ENCODE peak calls at places on chromosome 3, in nine cellular contexts. One of them, this sample, is unnamed.

GRCh38 chr3:192745150-192745549 is 17.8 kb upstream of the FGF12 start:
- DNase-seq in bronchial epithelial cell: no peak
- DNase-seq in fibroblast of pulmonary artery: no peak
- DNase-seq in fibroblast of mammary gland: no peak
- DNase-seq in NCI-H748 treated with DMSO at 0.1 percent for 48 hours: peak
- DNase-seq in activated CD8-positive, alpha-beta memory T cell treated with anti-CD3 and anti-CD28 coated beads, Interleukin-2, amount 50 U/mL, for 48 hours: no peak
- DNase-seq in ELF-1: peak
- DNase-seq in naive thymus-derived CD8-positive, alpha-beta T cell: no peak
- DNase-seq in stimulated activated CD4-positive, alpha-beta T cell treated with anti-CD3 and anti-CD28 coated beads, Interleukin-12 subunit alpha, Interleukin-12 subunit beta, amount 100 ng/mL, for 24 hours: no peak
- DNase-seq in this sample: no peak

GRCh38 chr3:197308591-197308990 is 10.2 kb upstream of the DLG1 start:
- DNase-seq in bronchial epithelial cell: peak
- DNase-seq in fibroblast of pulmonary artery: peak
- DNase-seq in fibroblast of mammary gland: peak
- DNase-seq in NCI-H748 treated with DMSO at 0.1 percent for 48 hours: no peak
- DNase-seq in activated CD8-positive, alpha-beta memory T cell treated with anti-CD3 and anti-CD28 coated beads, Interleukin-2, amount 50 U/mL, for 48 hours: no peak
- DNase-seq in ELF-1: no peak
- DNase-seq in naive thymus-derived CD8-positive, alpha-beta T cell: no peak
- DNase-seq in stimulated activated CD4-positive, alpha-beta T cell treated with anti-CD3 and anti-CD28 coated beads, Interleukin-12 subunit alpha, Interleukin-12 subunit beta, amount 100 ng/mL, for 24 hours: no peak
- DNase-seq in this sample: peak

GRCh38 chr3:196969001-196969659 is 497 bp upstream of the PIGZ start:
- DNase-seq in bronchial epithelial cell: no peak
- DNase-seq in fibroblast of pulmonary artery: no peak
- DNase-seq in fibroblast of mammary gland: peak
- DNase-seq in NCI-H748 treated with DMSO at 0.1 percent for 48 hours: no peak
- DNase-seq in activated CD8-positive, alpha-beta memory T cell treated with anti-CD3 and anti-CD28 coated beads, Interleukin-2, amount 50 U/mL, for 48 hours: peak
- DNase-seq in ELF-1: no peak
- DNase-seq in naive thymus-derived CD8-positive, alpha-beta T cell: peak
- DNase-seq in stimulated activated CD4-positive, alpha-beta T cell treated with anti-CD3 and anti-CD28 coated beads, Interleukin-12 subunit alpha, Interleukin-12 subunit beta, amount 100 ng/mL, for 24 hours: peak
- DNase-seq in this sample: no peak

GRCh38 chr3:136327671-136328070 is 77.5 kb downstream of the PCCB start:
- DNase-seq in bronchial epithelial cell: no peak
- DNase-seq in fibroblast of pulmonary artery: no peak
- DNase-seq in fibroblast of mammary gland: no peak
- DNase-seq in NCI-H748 treated with DMSO at 0.1 percent for 48 hours: no peak
- DNase-seq in activated CD8-positive, alpha-beta memory T cell treated with anti-CD3 and anti-CD28 coated beads, Interleukin-2, amount 50 U/mL, for 48 hours: no peak
- DNase-seq in ELF-1: no peak
- DNase-seq in naive thymus-derived CD8-positive, alpha-beta T cell: no peak
- DNase-seq in stimulated activated CD4-positive, alpha-beta T cell treated with anti-CD3 and anti-CD28 coated beads, Interleukin-12 subunit alpha, Interleukin-12 subunit beta, amount 100 ng/mL, for 24 hours: no peak
- DNase-seq in this sample: no peak

GRCh38 chr3:186360779-186361178 is 1.3 kb downstream of the DGKG start:
- DNase-seq in bronchial epithelial cell: no peak
- DNase-seq in fibroblast of pulmonary artery: no peak
- DNase-seq in fibroblast of mammary gland: no peak
- DNase-seq in NCI-H748 treated with DMSO at 0.1 percent for 48 hours: no peak
- DNase-seq in activated CD8-positive, alpha-beta memory T cell treated with anti-CD3 and anti-CD28 coated beads, Interleukin-2, amount 50 U/mL, for 48 hours: no peak
- DNase-seq in ELF-1: peak
- DNase-seq in naive thymus-derived CD8-positive, alpha-beta T cell: no peak
- DNase-seq in stimulated activated CD4-positive, alpha-beta T cell treated with anti-CD3 and anti-CD28 coated beads, Interleukin-12 subunit alpha, Interleukin-12 subunit beta, amount 100 ng/mL, for 24 hours: no peak
- DNase-seq in this sample: no peak

GRCh38 chr3:52055537-52056351 is 627 bp downstream of the DUSP7 start:
- DNase-seq in bronchial epithelial cell: no peak
- DNase-seq in fibroblast of pulmonary artery: peak
- DNase-seq in fibroblast of mammary gland: peak
- DNase-seq in NCI-H748 treated with DMSO at 0.1 percent for 48 hours: no peak
- DNase-seq in activated CD8-positive, alpha-beta memory T cell treated with anti-CD3 and anti-CD28 coated beads, Interleukin-2, amount 50 U/mL, for 48 hours: peak
- DNase-seq in ELF-1: peak
- DNase-seq in naive thymus-derived CD8-positive, alpha-beta T cell: peak
- DNase-seq in stimulated activated CD4-positive, alpha-beta T cell treated with anti-CD3 and anti-CD28 coated beads, Interleukin-12 subunit alpha, Interleukin-12 subunit beta, amount 100 ng/mL, for 24 hours: peak
- DNase-seq in this sample: no peak

GRCh38 chr3:117252208-117252607 is 542.6 kb downstream of the TUSC7 start:
- DNase-seq in bronchial epithelial cell: peak
- DNase-seq in fibroblast of pulmonary artery: peak
- DNase-seq in fibroblast of mammary gland: peak
- DNase-seq in NCI-H748 treated with DMSO at 0.1 percent for 48 hours: no peak
- DNase-seq in activated CD8-positive, alpha-beta memory T cell treated with anti-CD3 and anti-CD28 coated beads, Interleukin-2, amount 50 U/mL, for 48 hours: no peak
- DNase-seq in ELF-1: no peak
- DNase-seq in naive thymus-derived CD8-positive, alpha-beta T cell: no peak
- DNase-seq in stimulated activated CD4-positive, alpha-beta T cell treated with anti-CD3 and anti-CD28 coated beads, Interleukin-12 subunit alpha, Interleukin-12 subunit beta, amount 100 ng/mL, for 24 hours: no peak
- DNase-seq in this sample: no peak

GRCh38 chr3:188834349-188834748 is 337.4 kb upstream of the TPRG1 start:
- DNase-seq in bronchial epithelial cell: no peak
- DNase-seq in fibroblast of pulmonary artery: no peak
- DNase-seq in fibroblast of mammary gland: no peak
- DNase-seq in NCI-H748 treated with DMSO at 0.1 percent for 48 hours: no peak
- DNase-seq in activated CD8-positive, alpha-beta memory T cell treated with anti-CD3 and anti-CD28 coated beads, Interleukin-2, amount 50 U/mL, for 48 hours: no peak
- DNase-seq in ELF-1: no peak
- DNase-seq in naive thymus-derived CD8-positive, alpha-beta T cell: no peak
- DNase-seq in stimulated activated CD4-positive, alpha-beta T cell treated with anti-CD3 and anti-CD28 coated beads, Interleukin-12 subunit alpha, Interleukin-12 subunit beta, amount 100 ng/mL, for 24 hours: peak
- DNase-seq in this sample: no peak

GRCh38 chr3:127448161-127448561 is 142.4 kb downstream of the TPRA1 start:
- DNase-seq in bronchial epithelial cell: peak
- DNase-seq in fibroblast of pulmonary artery: no peak
- DNase-seq in fibroblast of mammary gland: no peak
- DNase-seq in NCI-H748 treated with DMSO at 0.1 percent for 48 hours: no peak
- DNase-seq in activated CD8-positive, alpha-beta memory T cell treated with anti-CD3 and anti-CD28 coated beads, Interleukin-2, amount 50 U/mL, for 48 hours: no peak
- DNase-seq in ELF-1: no peak
- DNase-seq in naive thymus-derived CD8-positive, alpha-beta T cell: no peak
- DNase-seq in stimulated activated CD4-positive, alpha-beta T cell treated with anti-CD3 and anti-CD28 coated beads, Interleukin-12 subunit alpha, Interleukin-12 subunit beta, amount 100 ng/mL, for 24 hours: no peak
- DNase-seq in this sample: peak

GRCh38 chr3:132721479-132722164 is 587 bp downstream of the NPHP3 start:
- DNase-seq in bronchial epithelial cell: peak
- DNase-seq in fibroblast of pulmonary artery: peak
- DNase-seq in fibroblast of mammary gland: peak
- DNase-seq in NCI-H748 treated with DMSO at 0.1 percent for 48 hours: peak
- DNase-seq in activated CD8-positive, alpha-beta memory T cell treated with anti-CD3 and anti-CD28 coated beads, Interleukin-2, amount 50 U/mL, for 48 hours: peak
- DNase-seq in ELF-1: peak
- DNase-seq in naive thymus-derived CD8-positive, alpha-beta T cell: no peak
- DNase-seq in stimulated activated CD4-positive, alpha-beta T cell treated with anti-CD3 and anti-CD28 coated beads, Interleukin-12 subunit alpha, Interleukin-12 subunit beta, amount 100 ng/mL, for 24 hours: peak
- DNase-seq in this sample: peak

GRCh38 chr3:12194669-12195161 is 36.0 kb upstream of the TIMP4 start:
- DNase-seq in bronchial epithelial cell: no peak
- DNase-seq in fibroblast of pulmonary artery: peak
- DNase-seq in fibroblast of mammary gland: peak
- DNase-seq in NCI-H748 treated with DMSO at 0.1 percent for 48 hours: no peak
- DNase-seq in activated CD8-positive, alpha-beta memory T cell treated with anti-CD3 and anti-CD28 coated beads, Interleukin-2, amount 50 U/mL, for 48 hours: peak
- DNase-seq in ELF-1: peak
- DNase-seq in naive thymus-derived CD8-positive, alpha-beta T cell: no peak
- DNase-seq in stimulated activated CD4-positive, alpha-beta T cell treated with anti-CD3 and anti-CD28 coated beads, Interleukin-12 subunit alpha, Interleukin-12 subunit beta, amount 100 ng/mL, for 24 hours: no peak
- DNase-seq in this sample: no peak

GRCh38 chr3:72665701-72666443 is 182.4 kb downstream of the SHQ1 start:
- DNase-seq in bronchial epithelial cell: peak
- DNase-seq in fibroblast of pulmonary artery: peak
- DNase-seq in fibroblast of mammary gland: peak
- DNase-seq in NCI-H748 treated with DMSO at 0.1 percent for 48 hours: no peak
- DNase-seq in activated CD8-positive, alpha-beta memory T cell treated with anti-CD3 and anti-CD28 coated beads, Interleukin-2, amount 50 U/mL, for 48 hours: peak
- DNase-seq in ELF-1: peak
- DNase-seq in naive thymus-derived CD8-positive, alpha-beta T cell: peak
- DNase-seq in stimulated activated CD4-positive, alpha-beta T cell treated with anti-CD3 and anti-CD28 coated beads, Interleukin-12 subunit alpha, Interleukin-12 subunit beta, amount 100 ng/mL, for 24 hours: peak
- DNase-seq in this sample: peak

GRCh38 chr3:181943285-181943684 is 231.6 kb downstream of the SOX2 start:
- DNase-seq in bronchial epithelial cell: no peak
- DNase-seq in fibroblast of pulmonary artery: no peak
- DNase-seq in fibroblast of mammary gland: no peak
- DNase-seq in NCI-H748 treated with DMSO at 0.1 percent for 48 hours: no peak
- DNase-seq in activated CD8-positive, alpha-beta memory T cell treated with anti-CD3 and anti-CD28 coated beads, Interleukin-2, amount 50 U/mL, for 48 hours: no peak
- DNase-seq in ELF-1: no peak
- DNase-seq in naive thymus-derived CD8-positive, alpha-beta T cell: no peak
- DNase-seq in stimulated activated CD4-positive, alpha-beta T cell treated with anti-CD3 and anti-CD28 coated beads, Interleukin-12 subunit alpha, Interleukin-12 subunit beta, amount 100 ng/mL, for 24 hours: no peak
- DNase-seq in this sample: no peak

GRCh38 chr3:15347737-15348110 is 15.3 kb upstream of the SH3BP5 start:
- DNase-seq in bronchial epithelial cell: no peak
- DNase-seq in fibroblast of pulmonary artery: no peak
- DNase-seq in fibroblast of mammary gland: no peak
- DNase-seq in NCI-H748 treated with DMSO at 0.1 percent for 48 hours: no peak
- DNase-seq in activated CD8-positive, alpha-beta memory T cell treated with anti-CD3 and anti-CD28 coated beads, Interleukin-2, amount 50 U/mL, for 48 hours: no peak
- DNase-seq in ELF-1: no peak
- DNase-seq in naive thymus-derived CD8-positive, alpha-beta T cell: no peak
- DNase-seq in stimulated activated CD4-positive, alpha-beta T cell treated with anti-CD3 and anti-CD28 coated beads, Interleukin-12 subunit alpha, Interleukin-12 subunit beta, amount 100 ng/mL, for 24 hours: no peak
- DNase-seq in this sample: no peak

GRCh38 chr3:13060341-13060910 is 12.8 kb downstream of the IQSEC1 start:
- DNase-seq in bronchial epithelial cell: no peak
- DNase-seq in fibroblast of pulmonary artery: no peak
- DNase-seq in fibroblast of mammary gland: no peak
- DNase-seq in NCI-H748 treated with DMSO at 0.1 percent for 48 hours: no peak
- DNase-seq in activated CD8-positive, alpha-beta memory T cell treated with anti-CD3 and anti-CD28 coated beads, Interleukin-2, amount 50 U/mL, for 48 hours: no peak
- DNase-seq in ELF-1: no peak
- DNase-seq in naive thymus-derived CD8-positive, alpha-beta T cell: no peak
- DNase-seq in stimulated activated CD4-positive, alpha-beta T cell treated with anti-CD3 and anti-CD28 coated beads, Interleukin-12 subunit alpha, Interleukin-12 subunit beta, amount 100 ng/mL, for 24 hours: no peak
- DNase-seq in this sample: no peak

GRCh38 chr3:193530231-193531165 is 24.2 kb downstream of the ATP13A4 start:
- DNase-seq in bronchial epithelial cell: peak
- DNase-seq in fibroblast of pulmonary artery: no peak
- DNase-seq in fibroblast of mammary gland: no peak
- DNase-seq in NCI-H748 treated with DMSO at 0.1 percent for 48 hours: no peak
- DNase-seq in activated CD8-positive, alpha-beta memory T cell treated with anti-CD3 and anti-CD28 coated beads, Interleukin-2, amount 50 U/mL, for 48 hours: no peak
- DNase-seq in ELF-1: no peak
- DNase-seq in naive thymus-derived CD8-positive, alpha-beta T cell: no peak
- DNase-seq in stimulated activated CD4-positive, alpha-beta T cell treated with anti-CD3 and anti-CD28 coated beads, Interleukin-12 subunit alpha, Interleukin-12 subunit beta, amount 100 ng/mL, for 24 hours: no peak
- DNase-seq in this sample: no peak

GRCh38 chr3:7733933-7734332 is 767.7 kb upstream of the LMCD1 start:
- DNase-seq in bronchial epithelial cell: peak
- DNase-seq in fibroblast of pulmonary artery: peak
- DNase-seq in fibroblast of mammary gland: no peak
- DNase-seq in NCI-H748 treated with DMSO at 0.1 percent for 48 hours: no peak
- DNase-seq in activated CD8-positive, alpha-beta memory T cell treated with anti-CD3 and anti-CD28 coated beads, Interleukin-2, amount 50 U/mL, for 48 hours: no peak
- DNase-seq in ELF-1: no peak
- DNase-seq in naive thymus-derived CD8-positive, alpha-beta T cell: no peak
- DNase-seq in stimulated activated CD4-positive, alpha-beta T cell treated with anti-CD3 and anti-CD28 coated beads, Interleukin-12 subunit alpha, Interleukin-12 subunit beta, amount 100 ng/mL, for 24 hours: no peak
- DNase-seq in this sample: no peak

GRCh38 chr3:13414040-13414729 is 5.9 kb downstream of the NUP210 start:
- DNase-seq in bronchial epithelial cell: no peak
- DNase-seq in fibroblast of pulmonary artery: no peak
- DNase-seq in fibroblast of mammary gland: no peak
- DNase-seq in NCI-H748 treated with DMSO at 0.1 percent for 48 hours: no peak
- DNase-seq in activated CD8-positive, alpha-beta memory T cell treated with anti-CD3 and anti-CD28 coated beads, Interleukin-2, amount 50 U/mL, for 48 hours: peak
- DNase-seq in ELF-1: no peak
- DNase-seq in naive thymus-derived CD8-positive, alpha-beta T cell: peak
- DNase-seq in stimulated activated CD4-positive, alpha-beta T cell treated with anti-CD3 and anti-CD28 coated beads, Interleukin-12 subunit alpha, Interleukin-12 subunit beta, amount 100 ng/mL, for 24 hours: peak
- DNase-seq in this sample: no peak

GRCh38 chr3:185926445-185926844 is 11.4 kb downstream of the TRA2B start:
- DNase-seq in bronchial epithelial cell: no peak
- DNase-seq in fibroblast of pulmonary artery: no peak
- DNase-seq in fibroblast of mammary gland: no peak
- DNase-seq in NCI-H748 treated with DMSO at 0.1 percent for 48 hours: no peak
- DNase-seq in activated CD8-positive, alpha-beta memory T cell treated with anti-CD3 and anti-CD28 coated beads, Interleukin-2, amount 50 U/mL, for 48 hours: no peak
- DNase-seq in ELF-1: no peak
- DNase-seq in naive thymus-derived CD8-positive, alpha-beta T cell: no peak
- DNase-seq in stimulated activated CD4-positive, alpha-beta T cell treated with anti-CD3 and anti-CD28 coated beads, Interleukin-12 subunit alpha, Interleukin-12 subunit beta, amount 100 ng/mL, for 24 hours: no peak
- DNase-seq in this sample: no peak

GRCh38 chr3:13301295-13301987 is 118.7 kb downstream of the NUP210 start:
- DNase-seq in bronchial epithelial cell: peak
- DNase-seq in fibroblast of pulmonary artery: peak
- DNase-seq in fibroblast of mammary gland: peak
- DNase-seq in NCI-H748 treated with DMSO at 0.1 percent for 48 hours: no peak
- DNase-seq in activated CD8-positive, alpha-beta memory T cell treated with anti-CD3 and anti-CD28 coated beads, Interleukin-2, amount 50 U/mL, for 48 hours: no peak
- DNase-seq in ELF-1: peak
- DNase-seq in naive thymus-derived CD8-positive, alpha-beta T cell: no peak
- DNase-seq in stimulated activated CD4-positive, alpha-beta T cell treated with anti-CD3 and anti-CD28 coated beads, Interleukin-12 subunit alpha, Interleukin-12 subunit beta, amount 100 ng/mL, for 24 hours: no peak
- DNase-seq in this sample: peak

GRCh38 chr3:104297617-104298016 is 1069.1 kb upstream of the ALCAM start:
- DNase-seq in bronchial epithelial cell: peak
- DNase-seq in fibroblast of pulmonary artery: no peak
- DNase-seq in fibroblast of mammary gland: no peak
- DNase-seq in NCI-H748 treated with DMSO at 0.1 percent for 48 hours: no peak
- DNase-seq in activated CD8-positive, alpha-beta memory T cell treated with anti-CD3 and anti-CD28 coated beads, Interleukin-2, amount 50 U/mL, for 48 hours: no peak
- DNase-seq in ELF-1: no peak
- DNase-seq in naive thymus-derived CD8-positive, alpha-beta T cell: no peak
- DNase-seq in stimulated activated CD4-positive, alpha-beta T cell treated with anti-CD3 and anti-CD28 coated beads, Interleukin-12 subunit alpha, Interleukin-12 subunit beta, amount 100 ng/mL, for 24 hours: no peak
- DNase-seq in this sample: no peak

GRCh38 chr3:134503266-134503665 is 17.4 kb downstream of the CEP63 start:
- DNase-seq in bronchial epithelial cell: no peak
- DNase-seq in fibroblast of pulmonary artery: no peak
- DNase-seq in fibroblast of mammary gland: no peak
- DNase-seq in NCI-H748 treated with DMSO at 0.1 percent for 48 hours: no peak
- DNase-seq in activated CD8-positive, alpha-beta memory T cell treated with anti-CD3 and anti-CD28 coated beads, Interleukin-2, amount 50 U/mL, for 48 hours: no peak
- DNase-seq in ELF-1: no peak
- DNase-seq in naive thymus-derived CD8-positive, alpha-beta T cell: no peak
- DNase-seq in stimulated activated CD4-positive, alpha-beta T cell treated with anti-CD3 and anti-CD28 coated beads, Interleukin-12 subunit alpha, Interleukin-12 subunit beta, amount 100 ng/mL, for 24 hours: no peak
- DNase-seq in this sample: no peak

GRCh38 chr3:63364495-63364894 is 86.4 kb downstream of the SYNPR start:
- DNase-seq in bronchial epithelial cell: peak
- DNase-seq in fibroblast of pulmonary artery: peak
- DNase-seq in fibroblast of mammary gland: peak
- DNase-seq in NCI-H748 treated with DMSO at 0.1 percent for 48 hours: no peak
- DNase-seq in activated CD8-positive, alpha-beta memory T cell treated with anti-CD3 and anti-CD28 coated beads, Interleukin-2, amount 50 U/mL, for 48 hours: no peak
- DNase-seq in ELF-1: no peak
- DNase-seq in naive thymus-derived CD8-positive, alpha-beta T cell: no peak
- DNase-seq in stimulated activated CD4-positive, alpha-beta T cell treated with anti-CD3 and anti-CD28 coated beads, Interleukin-12 subunit alpha, Interleukin-12 subunit beta, amount 100 ng/mL, for 24 hours: no peak
- DNase-seq in this sample: peak

GRCh38 chr3:24923565-24923964 is 428.9 kb upstream of the THRB start:
- DNase-seq in bronchial epithelial cell: no peak
- DNase-seq in fibroblast of pulmonary artery: no peak
- DNase-seq in fibroblast of mammary gland: no peak
- DNase-seq in NCI-H748 treated with DMSO at 0.1 percent for 48 hours: no peak
- DNase-seq in activated CD8-positive, alpha-beta memory T cell treated with anti-CD3 and anti-CD28 coated beads, Interleukin-2, amount 50 U/mL, for 48 hours: no peak
- DNase-seq in ELF-1: no peak
- DNase-seq in naive thymus-derived CD8-positive, alpha-beta T cell: no peak
- DNase-seq in stimulated activated CD4-positive, alpha-beta T cell treated with anti-CD3 and anti-CD28 coated beads, Interleukin-12 subunit alpha, Interleukin-12 subunit beta, amount 100 ng/mL, for 24 hours: no peak
- DNase-seq in this sample: no peak

GRCh38 chr3:64612916-64613526 is 74.8 kb downstream of the ADAMTS9 start:
- DNase-seq in bronchial epithelial cell: no peak
- DNase-seq in fibroblast of pulmonary artery: no peak
- DNase-seq in fibroblast of mammary gland: no peak
- DNase-seq in NCI-H748 treated with DMSO at 0.1 percent for 48 hours: no peak
- DNase-seq in activated CD8-positive, alpha-beta memory T cell treated with anti-CD3 and anti-CD28 coated beads, Interleukin-2, amount 50 U/mL, for 48 hours: no peak
- DNase-seq in ELF-1: peak
- DNase-seq in naive thymus-derived CD8-positive, alpha-beta T cell: no peak
- DNase-seq in stimulated activated CD4-positive, alpha-beta T cell treated with anti-CD3 and anti-CD28 coated beads, Interleukin-12 subunit alpha, Interleukin-12 subunit beta, amount 100 ng/mL, for 24 hours: no peak
- DNase-seq in this sample: no peak

GRCh38 chr3:48561045-48561736 is 2.4 kb downstream of the UCN2 start:
- DNase-seq in bronchial epithelial cell: no peak
- DNase-seq in fibroblast of pulmonary artery: peak
- DNase-seq in fibroblast of mammary gland: peak
- DNase-seq in NCI-H748 treated with DMSO at 0.1 percent for 48 hours: no peak
- DNase-seq in activated CD8-positive, alpha-beta memory T cell treated with anti-CD3 and anti-CD28 coated beads, Interleukin-2, amount 50 U/mL, for 48 hours: no peak
- DNase-seq in ELF-1: peak
- DNase-seq in naive thymus-derived CD8-positive, alpha-beta T cell: no peak
- DNase-seq in stimulated activated CD4-positive, alpha-beta T cell treated with anti-CD3 and anti-CD28 coated beads, Interleukin-12 subunit alpha, Interleukin-12 subunit beta, amount 100 ng/mL, for 24 hours: no peak
- DNase-seq in this sample: peak

GRCh38 chr3:113468536-113468935 is 27.2 kb upstream of the CFAP44 start:
- DNase-seq in bronchial epithelial cell: no peak
- DNase-seq in fibroblast of pulmonary artery: no peak
- DNase-seq in fibroblast of mammary gland: peak
- DNase-seq in NCI-H748 treated with DMSO at 0.1 percent for 48 hours: no peak
- DNase-seq in activated CD8-positive, alpha-beta memory T cell treated with anti-CD3 and anti-CD28 coated beads, Interleukin-2, amount 50 U/mL, for 48 hours: no peak
- DNase-seq in ELF-1: no peak
- DNase-seq in naive thymus-derived CD8-positive, alpha-beta T cell: no peak
- DNase-seq in stimulated activated CD4-positive, alpha-beta T cell treated with anti-CD3 and anti-CD28 coated beads, Interleukin-12 subunit alpha, Interleukin-12 subunit beta, amount 100 ng/mL, for 24 hours: no peak
- DNase-seq in this sample: no peak

GRCh38 chr3:151328298-151329036 is 882 bp downstream of the P2RY13 start:
- DNase-seq in bronchial epithelial cell: peak
- DNase-seq in fibroblast of pulmonary artery: peak
- DNase-seq in fibroblast of mammary gland: peak
- DNase-seq in NCI-H748 treated with DMSO at 0.1 percent for 48 hours: no peak
- DNase-seq in activated CD8-positive, alpha-beta memory T cell treated with anti-CD3 and anti-CD28 coated beads, Interleukin-2, amount 50 U/mL, for 48 hours: no peak
- DNase-seq in ELF-1: no peak
- DNase-seq in naive thymus-derived CD8-positive, alpha-beta T cell: no peak
- DNase-seq in stimulated activated CD4-positive, alpha-beta T cell treated with anti-CD3 and anti-CD28 coated beads, Interleukin-12 subunit alpha, Interleukin-12 subunit beta, amount 100 ng/mL, for 24 hours: no peak
- DNase-seq in this sample: no peak

GRCh38 chr3:148079370-148079769 is 618.3 kb upstream of the AGTR1 start:
- DNase-seq in bronchial epithelial cell: no peak
- DNase-seq in fibroblast of pulmonary artery: no peak
- DNase-seq in fibroblast of mammary gland: no peak
- DNase-seq in NCI-H748 treated with DMSO at 0.1 percent for 48 hours: no peak
- DNase-seq in activated CD8-positive, alpha-beta memory T cell treated with anti-CD3 and anti-CD28 coated beads, Interleukin-2, amount 50 U/mL, for 48 hours: no peak
- DNase-seq in ELF-1: peak
- DNase-seq in naive thymus-derived CD8-positive, alpha-beta T cell: no peak
- DNase-seq in stimulated activated CD4-positive, alpha-beta T cell treated with anti-CD3 and anti-CD28 coated beads, Interleukin-12 subunit alpha, Interleukin-12 subunit beta, amount 100 ng/mL, for 24 hours: no peak
- DNase-seq in this sample: no peak

This sample was measured in COLO829.